ENCODE peak calls at places on chromosomes 13 and 19, in five cellular contexts. D is spleen; L is T1000; S is activated CD4-positive, alpha-beta T cell treated with anti-CD3 and anti-CD28 coated beads, Interleukin-2, amount 10 ng/mL, durations not matched to agents 7 days and 5 days; P is left colon. F is an unnamed sample.
A peak's percentile ranks its signal among the peaks of the same experiment; 100 is the strongest.

GRCh38 chr13:34719060-34719875 is 222.8 kb upstream of the NBEA start:
- DNase-seq in D (no peak), L (no peak), S (no peak), P (no peak), F (no peak)

GRCh38 chr13:30870049-30870884 is 35.8 kb upstream of the MEDAG start:
- DNase-seq in D (no peak), L (peak; percentile 97), S (peak; percentile 23), P (peak; percentile 80), F (peak; percentile 7)

GRCh38 chr19:47020132-47020805 is 632 bp downstream of the NPAS1 start:
- DNase-seq in D (no peak), L (no peak), S (no peak), P (no peak), F (no peak)

GRCh38 chr19:45247136-45247535 is 1.9 kb upstream of the EXOC3L2 start:
- DNase-seq in D (no peak), L (no peak), S (no peak), P (no peak), F (no peak)

GRCh38 chr19:55689366-55690108 is 14.5 kb downstream of the EPN1 start:
- DNase-seq in D (peak; percentile 66), L (no peak), S (no peak), P (peak; percentile 36), F (no peak)

GRCh38 chr19:35476149-35476548 is 14.1 kb downstream of the KRTDAP start:
- DNase-seq in D (no peak), L (no peak), S (no peak), P (no peak), F (no peak)

GRCh38 chr13:30585748-30586262 is 31.9 kb upstream of the USPL1 start:
- DNase-seq in D (no peak), L (no peak), S (no peak), P (no peak), F (no peak)

GRCh38 chr19:7292950-7293794 is 1.0 kb downstream of the INSR start:
- DNase-seq in D (peak; percentile 83), L (no peak), S (no peak), P (peak; percentile 53), F (no peak)

F was measured in LoVo.